ENCODE peak calls at places on chromosome 16, in six cellular contexts. One of them, this sample, is unnamed.

GRCh38 chr16:49602201-49603041 is 228.8 kb downstream of the C16orf78 start:
- DNase-seq in brain microvascular endothelial cell: no peak
- DNase-seq in sigmoid colon: no peak
- DNase-seq in IMR-90: no peak
- DNase-seq in uterus: no peak
- DNase-seq in GM23338: no peak
- DNase-seq in this sample: no peak

GRCh38 chr16:19071811-19072777 is 4.7 kb downstream of the COQ7 start:
- DNase-seq in GM23338: peak; percentile 84
- DNase-seq in brain microvascular endothelial cell: peak; percentile 71
- DNase-seq in uterus: no peak
- DNase-seq in IMR-90: peak; percentile 56
- DNase-seq in sigmoid colon: no peak
- DNase-seq in this sample: peak; percentile 37

GRCh38 chr16:57748596-57748995 is 13.0 kb downstream of the KATNB1 start:
- DNase-seq in GM23338: no peak
- DNase-seq in uterus: no peak
- DNase-seq in sigmoid colon: no peak
- DNase-seq in IMR-90: no peak
- DNase-seq in brain microvascular endothelial cell: no peak
- DNase-seq in this sample: no peak

GRCh38 chr16:81523387-81524115 is 78.9 kb downstream of the CMIP start:
- DNase-seq in GM23338: no peak
- DNase-seq in IMR-90: peak; percentile 87
- DNase-seq in sigmoid colon: no peak
- DNase-seq in uterus: peak; percentile 44
- DNase-seq in brain microvascular endothelial cell: peak; percentile 72
- DNase-seq in this sample: no peak

GRCh38 chr16:74748042-74748709 is 26.4 kb downstream of the FA2H start:
- DNase-seq in brain microvascular endothelial cell: no peak
- DNase-seq in IMR-90: no peak
- DNase-seq in uterus: no peak
- DNase-seq in sigmoid colon: no peak
- DNase-seq in GM23338: no peak
- DNase-seq in this sample: no peak

GRCh38 chr16:89693289-89693731 is 6.8 kb downstream of the CDK10 start:
- DNase-seq in brain microvascular endothelial cell: no peak
- DNase-seq in GM23338: no peak
- DNase-seq in IMR-90: no peak
- DNase-seq in uterus: no peak
- DNase-seq in sigmoid colon: peak; percentile 55
- DNase-seq in this sample: no peak

GRCh38 chr16:64626771-64627170 is 495.1 kb downstream of the CDH11 start:
- DNase-seq in IMR-90: peak; percentile 1
- DNase-seq in uterus: no peak
- DNase-seq in GM23338: no peak
- DNase-seq in sigmoid colon: no peak
- DNase-seq in brain microvascular endothelial cell: no peak
- DNase-seq in this sample: no peak

GRCh38 chr16:70579648-70580630 is 56.3 kb downstream of the SF3B3 start:
- DNase-seq in sigmoid colon: peak; percentile 81
- DNase-seq in GM23338: no peak
- DNase-seq in brain microvascular endothelial cell: no peak
- DNase-seq in IMR-90: no peak
- DNase-seq in uterus: peak; percentile 73
- DNase-seq in this sample: peak; percentile 64

GRCh38 chr16:67245189-67245585 is 2.1 kb downstream of the FHOD1 start:
- DNase-seq in GM23338: no peak
- DNase-seq in uterus: no peak
- DNase-seq in IMR-90: no peak
- DNase-seq in sigmoid colon: peak; percentile 56
- DNase-seq in brain microvascular endothelial cell: no peak
- DNase-seq in this sample: no peak

GRCh38 chr16:73254983-73255382 is 207.1 kb upstream of the ZFHX3 start:
- DNase-seq in brain microvascular endothelial cell: no peak
- DNase-seq in sigmoid colon: no peak
- DNase-seq in uterus: no peak
- DNase-seq in GM23338: no peak
- DNase-seq in IMR-90: no peak
- DNase-seq in this sample: no peak

GRCh38 chr16:31087971-31088370 is 772 bp downstream of the PRSS53 start:
- DNase-seq in brain microvascular endothelial cell: no peak
- DNase-seq in sigmoid colon: no peak
- DNase-seq in GM23338: no peak
- DNase-seq in uterus: no peak
- DNase-seq in IMR-90: no peak
- DNase-seq in this sample: no peak

GRCh38 chr16:71895679-71896385 is 501 bp downstream of the IST1 start:
- DNase-seq in sigmoid colon: peak; percentile 68
- DNase-seq in uterus: no peak
- DNase-seq in GM23338: peak; percentile 50
- DNase-seq in IMR-90: peak; percentile 50
- DNase-seq in brain microvascular endothelial cell: peak; percentile 20
- DNase-seq in this sample: peak; percentile 29

GRCh38 chr16:81243927-81244326 is 5.4 kb downstream of the BCO1 start:
- DNase-seq in brain microvascular endothelial cell: no peak
- DNase-seq in GM23338: peak; percentile 35
- DNase-seq in uterus: no peak
- DNase-seq in IMR-90: no peak
- DNase-seq in sigmoid colon: no peak
- DNase-seq in this sample: no peak

GRCh38 chr16:58862334-58863024 is 128.4 kb upstream of the GOT2 start:
- DNase-seq in uterus: no peak
- DNase-seq in brain microvascular endothelial cell: no peak
- DNase-seq in sigmoid colon: no peak
- DNase-seq in GM23338: peak; percentile 69
- DNase-seq in IMR-90: no peak
- DNase-seq in this sample: no peak

GRCh38 chr16:27429330-27429871 is 27.4 kb downstream of the IL21R start:
- DNase-seq in uterus: no peak
- DNase-seq in sigmoid colon: peak; percentile 14
- DNase-seq in IMR-90: no peak
- DNase-seq in GM23338: no peak
- DNase-seq in brain microvascular endothelial cell: no peak
- DNase-seq in this sample: no peak

GRCh38 chr16:82979406-82980111 is 352.8 kb downstream of the CDH13 start:
- DNase-seq in sigmoid colon: no peak
- DNase-seq in IMR-90: peak; percentile 20
- DNase-seq in GM23338: no peak
- DNase-seq in uterus: no peak
- DNase-seq in brain microvascular endothelial cell: no peak
- DNase-seq in this sample: no peak

GRCh38 chr16:72905581-72905980 is 142.3 kb downstream of the ZFHX3 start:
- DNase-seq in brain microvascular endothelial cell: peak; percentile 67
- DNase-seq in uterus: no peak
- DNase-seq in GM23338: no peak
- DNase-seq in IMR-90: peak; percentile 79
- DNase-seq in sigmoid colon: no peak
- DNase-seq in this sample: no peak

GRCh38 chr16:1708768-1709180 is 2.8 kb downstream of the MAPK8IP3 start:
- DNase-seq in sigmoid colon: no peak
- DNase-seq in brain microvascular endothelial cell: peak; percentile 76
- DNase-seq in uterus: no peak
- DNase-seq in IMR-90: peak; percentile 86
- DNase-seq in GM23338: no peak
- DNase-seq in this sample: peak; percentile 62
- H3K4me3 ChIP-seq in sigmoid colon: no peak overlapping the region
- H3K4me3 ChIP-seq in brain microvascular endothelial cell: no peak overlapping the region
- H3K4me3 ChIP-seq in uterus: no peak overlapping the region
- H3K4me3 ChIP-seq in IMR-90: no peak overlapping the region
- H3K4me3 ChIP-seq in GM23338: no peak overlapping the region
- H3K4me3 ChIP-seq in this sample: peak overlapping the region; percentile 97

GRCh38 chr16:25372716-25373115 is 115.1 kb upstream of the ZKSCAN2 start:
- DNase-seq in IMR-90: no peak
- DNase-seq in uterus: no peak
- DNase-seq in brain microvascular endothelial cell: no peak
- DNase-seq in sigmoid colon: no peak
- DNase-seq in GM23338: peak; percentile 17
- DNase-seq in this sample: no peak
- TF ChIP-seq CTCF in IMR-90: no peak
- TF ChIP-seq CTCF in uterus: no peak
- TF ChIP-seq CTCF in brain microvascular endothelial cell: no peak
- TF ChIP-seq CTCF in sigmoid colon: no peak
- TF ChIP-seq CTCF in GM23338: peak; percentile 43
- TF ChIP-seq CTCF in this sample: no peak

GRCh38 chr16:48291303-48291702 is 44.0 kb upstream of the ABCC11 start:
- DNase-seq in uterus: no peak
- DNase-seq in brain microvascular endothelial cell: peak; percentile 17
- DNase-seq in sigmoid colon: no peak
- DNase-seq in IMR-90: peak; percentile 39
- DNase-seq in GM23338: no peak
- DNase-seq in this sample: no peak

GRCh38 chr16:48287239-48287638 is 39.9 kb upstream of the ABCC11 start:
- DNase-seq in GM23338: no peak
- DNase-seq in uterus: no peak
- DNase-seq in sigmoid colon: no peak
- DNase-seq in IMR-90: no peak
- DNase-seq in brain microvascular endothelial cell: no peak
- DNase-seq in this sample: no peak

GRCh38 chr16:48295493-48296281 is 48.3 kb upstream of the ABCC11 start:
- DNase-seq in GM23338: no peak
- DNase-seq in uterus: no peak
- DNase-seq in sigmoid colon: no peak
- DNase-seq in brain microvascular endothelial cell: no peak
- DNase-seq in IMR-90: no peak
- DNase-seq in this sample: no peak

GRCh38 chr16:48291754-48292153 is 44.4 kb upstream of the ABCC11 start:
- DNase-seq in IMR-90: no peak
- DNase-seq in sigmoid colon: no peak
- DNase-seq in GM23338: no peak
- DNase-seq in uterus: no peak
- DNase-seq in brain microvascular endothelial cell: no peak
- DNase-seq in this sample: no peak

GRCh38 chr16:48292452-48292851 is 45.1 kb upstream of the ABCC11 start:
- DNase-seq in IMR-90: no peak
- DNase-seq in sigmoid colon: no peak
- DNase-seq in uterus: no peak
- DNase-seq in GM23338: no peak
- DNase-seq in brain microvascular endothelial cell: no peak
- DNase-seq in this sample: no peak
- H3K36me3 ChIP-seq in IMR-90: peaks cover 26% of the 10 kb centered on the region
- H3K36me3 ChIP-seq in sigmoid colon: peaks cover 14% of the 10 kb centered on the region
- H3K36me3 ChIP-seq in uterus: no peaks in the 10 kb centered on the region
- H3K36me3 ChIP-seq in GM23338: peaks cover 3% of the 10 kb centered on the region
- H3K36me3 ChIP-seq in brain microvascular endothelial cell: peaks cover 12% of the 10 kb centered on the region
- H3K36me3 ChIP-seq in this sample: peaks cover 70% of the 10 kb centered on the region

GRCh38 chr16:669666-670065 is 1.7 kb downstream of the RHOT2 start:
- DNase-seq in sigmoid colon: no peak
- DNase-seq in GM23338: no peak
- DNase-seq in brain microvascular endothelial cell: no peak
- DNase-seq in IMR-90: no peak
- DNase-seq in uterus: no peak
- DNase-seq in this sample: no peak
- H3K4me3 ChIP-seq in sigmoid colon: no peak overlapping the region
- H3K4me3 ChIP-seq in GM23338: no peak overlapping the region
- H3K4me3 ChIP-seq in brain microvascular endothelial cell: peak overlapping the region; percentile 85
- H3K4me3 ChIP-seq in IMR-90: peak overlapping the region; percentile 68
- H3K4me3 ChIP-seq in uterus: no peak overlapping the region
- H3K4me3 ChIP-seq in this sample: peak overlapping the region; percentile 100

This sample was measured in left ventricle myocardium inferior.